ENCODE peak calls at places on chromosomes 12 and 14, in nine cellular contexts. M is kidney epithelial cell, S is BE2C, L is psoas muscle, R is left ventricle myocardium inferior, T is fibroblast of lung, C is sigmoid colon, E is GM12865, U is upper lobe of right lung. V is an unnamed sample.

GRCh38 chr12:130351331-130351730 is 13.6 kb downstream of the PIWIL1 start:
- DNase-seq in M (no peak), S (no peak), L (no peak), R (no peak), T (no peak), C (no peak), E (no peak), U (no peak), V (no peak)

GRCh38 chr12:45651029-45651428 is 78.5 kb upstream of the ARID2 start:
- DNase-seq in M (no peak), S (no peak), L (no peak), R (no peak), T (no peak), C (no peak), E (no peak), U (no peak), V (no peak)

GRCh38 chr12:75766263-75767160 is 255.1 kb upstream of the KRR1 start:
- DNase-seq in M (peak), S (no peak), L (no peak), R (no peak), T (peak), C (no peak), E (no peak), U (no peak), V (no peak)

GRCh38 chr14:63524537-63525155 is 18.5 kb downstream of the PPP2R5E start:
- DNase-seq in M (peak), S (no peak), L (no peak), R (no peak), T (no peak), C (no peak), E (peak), U (no peak), V (no peak)

GRCh38 chr14:97215263-97215969 is 418.2 kb downstream of the VRK1 start:
- DNase-seq in M (no peak), S (no peak), L (no peak), R (no peak), T (no peak), C (no peak), E (no peak), U (no peak), V (no peak)

GRCh38 chr12:124874188-124874587 is 10.5 kb upstream of the SCARB1 start:
- DNase-seq in M (no peak), S (no peak), L (no peak), R (no peak), T (no peak), C (no peak), E (no peak), U (no peak), V (no peak)

GRCh38 chr12:42094277-42094676 is 50.4 kb downstream of the GXYLT1 start:
- DNase-seq in M (no peak), S (peak), L (no peak), R (no peak), T (peak), C (no peak), E (no peak), U (no peak), V (peak)

GRCh38 chr12:50224026-50224692 is 57.0 kb upstream of the CERS5 start:
- DNase-seq in M (peak), S (peak), L (no peak), R (no peak), T (no peak), C (no peak), E (peak), U (no peak), V (no peak)

GRCh38 chr12:50518129-50518528 is 13.3 kb downstream of the DIP2B start:
- DNase-seq in M (no peak), S (no peak), L (no peak), R (no peak), T (no peak), C (no peak), E (no peak), U (no peak), V (no peak)

GRCh38 chr12:52209321-52209720 is 17.5 kb upstream of the KRT80 start:
- DNase-seq in M (no peak), S (peak), L (no peak), R (no peak), T (no peak), C (peak), E (no peak), U (peak), V (no peak)

DNA sequence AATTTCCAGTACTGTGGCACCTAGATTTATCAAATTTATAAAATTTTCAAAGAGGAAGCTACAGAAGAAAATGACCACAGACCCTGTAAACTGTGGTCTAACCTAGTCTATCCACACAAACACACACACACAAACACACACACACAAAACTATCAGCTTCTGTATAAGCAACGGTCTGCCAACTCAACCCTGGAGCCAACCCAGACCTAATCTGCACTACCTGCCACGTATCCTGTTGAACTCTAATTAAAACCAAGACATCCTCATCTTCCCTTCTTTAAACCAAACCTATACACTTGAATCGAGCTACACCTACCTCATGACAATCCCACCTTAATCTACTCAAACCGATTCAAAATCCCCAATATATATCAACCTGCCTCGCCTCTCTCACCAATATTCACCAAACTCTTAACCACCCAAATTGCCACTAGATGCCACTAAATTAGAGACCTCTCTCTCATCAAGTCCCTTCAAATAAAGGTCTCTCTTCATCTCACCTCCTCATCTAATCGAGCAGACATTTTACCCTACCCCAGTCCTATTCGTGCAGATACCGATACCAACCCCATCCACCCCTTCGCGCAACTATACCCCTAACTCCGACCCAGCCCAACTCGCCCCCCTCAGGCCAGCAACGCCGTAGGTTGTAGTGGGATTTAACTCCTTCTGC is 807 bp downstream of the ACIN1 start:
- DNase-seq in M (no peak), S (peak), L (no peak), R (no peak), T (no peak), C (no peak), E (peak), U (no peak), V (no peak)
- TF ChIP-seq CTCF in M (peak), S (peak), L (no peak), R (peak), T (peak), C (no peak), E (peak), U (no peak), V (no peak)

GRCh38 chr12:57240926-57241555 is 9.9 kb downstream of the STAC3 start:
- DNase-seq in M (no peak), S (peak), L (peak), R (no peak), T (peak), C (peak), E (no peak), U (peak), V (no peak)
- H3K4me3 ChIP-seq in M (no peak), S (peak), L (peak), R (peak), T (peak), C (no peak), E (no peak), U (peak), V (peak)

GRCh38 chr14:100747736-100748135 is 21.0 kb downstream of the DLK1 start:
- DNase-seq in M (no peak), S (no peak), L (no peak), R (no peak), T (no peak), C (peak), E (no peak), U (no peak), V (no peak)

GRCh38 chr14:100749967-100750597 is 23.4 kb downstream of the DLK1 start:
- DNase-seq in M (no peak), S (no peak), L (no peak), R (no peak), T (no peak), C (peak), E (no peak), U (peak), V (no peak)

GRCh38 chr14:100748403-100748802 is 21.7 kb downstream of the DLK1 start:
- DNase-seq in M (no peak), S (no peak), L (no peak), R (no peak), T (no peak), C (peak), E (no peak), U (peak), V (no peak)

GRCh38 chr14:100747021-100747586 is 20.4 kb downstream of the DLK1 start:
- DNase-seq in M (peak), S (no peak), L (peak), R (no peak), T (peak), C (peak), E (no peak), U (peak), V (peak)

DNA sequence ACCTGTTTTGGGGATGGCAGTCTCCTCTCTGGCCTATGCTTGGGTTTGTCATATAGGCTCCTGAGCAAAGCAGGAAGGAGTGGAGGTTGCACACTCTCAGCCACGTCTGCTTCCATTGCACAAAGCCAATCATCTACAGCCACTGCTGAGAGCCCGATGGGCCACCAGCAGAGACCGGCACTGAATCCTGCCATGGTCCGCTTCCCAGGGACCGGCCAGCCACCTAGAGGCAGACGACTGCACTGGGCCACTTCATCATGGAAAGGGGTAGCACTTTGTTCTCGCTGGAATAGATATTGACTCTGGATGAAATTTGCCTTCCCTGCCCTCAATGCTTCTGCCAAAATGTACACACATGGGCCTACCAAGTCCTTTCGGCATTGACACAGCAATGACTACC is 22.3 kb downstream of the DLK1 start:
- DNase-seq in M (no peak), S (no peak), L (no peak), R (no peak), T (no peak), C (peak), E (no peak), U (peak), V (no peak)
- TF ChIP-seq CTCF in M (no peak), S (peak), L (no peak), R (no peak), T (no peak), C (no peak), E (no peak), U (no peak), V (no peak)

GRCh38 chr12:29781705-29782266 is 2.0 kb downstream of the TMTC1 start:
- DNase-seq in M (no peak), S (no peak), L (no peak), R (no peak), T (no peak), C (no peak), E (no peak), U (no peak), V (no peak)

GRCh38 chr12:29783773-29784666 is at the start of gene TMTC1:
- DNase-seq in M (no peak), S (peak), L (peak), R (peak), T (peak), C (peak), E (no peak), U (peak), V (no peak)

GRCh38 chr12:29782285-29782820 is 1.4 kb downstream of the TMTC1 start:
- DNase-seq in M (peak), S (no peak), L (no peak), R (no peak), T (peak), C (no peak), E (peak), U (no peak), V (no peak)

GRCh38 chr12:29781176-29781575 is 2.6 kb downstream of the TMTC1 start:
- DNase-seq in M (no peak), S (no peak), L (no peak), R (no peak), T (peak), C (no peak), E (no peak), U (no peak), V (no peak)

GRCh38 chr12:29782821-29783772 is 645 bp downstream of the TMTC1 start:
- DNase-seq in M (no peak), S (peak), L (peak), R (peak), T (peak), C (peak), E (no peak), U (peak), V (no peak)
- H3K4me3 ChIP-seq in M (peak), S (peak), L (peak), R (peak), T (peak), C (peak), E (peak), U (peak), V (peak)

GRCh38 chr12:100755186-100755585 is 39.4 kb upstream of the ANO4 start:
- DNase-seq in M (no peak), S (no peak), L (no peak), R (no peak), T (no peak), C (no peak), E (no peak), U (no peak), V (no peak)
- TF ChIP-seq CTCF in M (no peak), S (no peak), L (no peak), R (no peak), T (no peak), C (no peak), E (no peak), U (no peak), V (no peak)

GRCh38 chr14:24171422-24172260 is at the start of gene REC8:
- DNase-seq in M (peak), S (peak), L (peak), R (peak), T (peak), C (peak), E (peak), U (peak), V (no peak)
- H3K4me3 ChIP-seq in M (peak), S (peak), L (peak), R (peak), T (no peak), C (peak), E (peak), U (peak), V (no peak)

GRCh38 chr12:113955109-113955970 is 10.8 kb downstream of the RBM19 start:
- DNase-seq in M (no peak), S (peak), L (no peak), R (no peak), T (no peak), C (no peak), E (peak), U (no peak), V (no peak)
- TF ChIP-seq CTCF in M (peak), S (peak), L (no peak), R (peak), T (peak), C (no peak), E (peak), U (peak), V (peak)

GRCh38 chr14:89417469-89418225 is 614 bp upstream of the FOXN3 start:
- DNase-seq in M (no peak), S (peak), L (peak), R (peak), T (peak), C (peak), E (peak), U (peak), V (no peak)
- H3K4me3 ChIP-seq in M (peak), S (peak), L (peak), R (peak), T (peak), C (peak), E (peak), U (peak), V (peak)

DNA sequence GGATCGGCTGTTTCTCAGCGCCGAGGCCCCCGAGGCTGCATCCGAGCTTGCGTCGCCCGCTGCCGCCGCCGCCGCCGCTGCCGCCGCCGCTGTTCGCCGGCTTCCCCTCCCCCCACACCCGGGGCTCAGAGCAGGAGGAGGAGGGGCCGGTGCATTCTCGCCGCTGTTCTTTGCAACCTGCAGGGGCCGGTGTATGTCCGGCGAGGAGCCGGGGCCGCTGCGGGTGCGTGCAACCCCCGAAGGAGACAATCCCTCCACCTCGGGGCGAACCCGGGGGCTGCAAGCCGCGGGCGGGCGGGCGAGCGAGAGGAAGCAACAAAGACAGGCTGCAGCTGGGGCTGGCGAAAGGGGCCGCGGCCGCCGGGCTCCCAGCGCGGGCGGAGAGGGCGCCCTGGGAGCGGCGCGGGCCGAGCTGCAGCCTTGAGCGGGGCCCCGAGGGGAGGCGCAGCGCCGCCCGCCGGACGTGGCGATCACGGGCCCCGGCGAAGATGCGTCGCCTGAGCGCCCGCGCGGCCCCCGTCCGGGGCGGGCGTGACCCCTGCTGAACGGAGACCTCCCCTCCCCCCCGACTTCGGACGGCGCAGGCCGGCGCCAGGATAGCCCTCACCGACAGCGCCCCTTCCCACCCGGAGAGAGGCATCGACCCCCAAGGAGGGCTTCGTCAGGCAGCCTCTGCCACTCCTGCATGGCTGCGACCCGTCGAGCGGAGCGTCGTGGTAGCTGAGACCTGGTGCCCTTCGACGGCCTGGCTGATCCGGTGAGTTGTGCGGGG is 702 bp downstream of the FAM222A start:
- DNase-seq in M (no peak), S (peak), L (peak), R (peak), T (peak), C (peak), E (peak), U (peak), V (no peak)
- TF ChIP-seq CTCF in M (peak), S (no peak), L (peak), R (peak), T (peak), C (no peak), E (peak), U (peak), V (no peak)